ENCODE peak calls at places on chromosomes 7 and 10, in eight cellular contexts. B is effector memory CD4-positive, alpha-beta T cell; I is sigmoid colon; U is upper lobe of left lung; A is right cardiac atrium; Y is HepG2; S is A549; K is small intestine. T is an unnamed sample.

GRCh38 chr7:26413007-26413691 is 121.5 kb downstream of the SNX10 start:
- DNase-seq in K (no peak), Y (no peak), A (no peak), B (no peak), S (no peak), U (no peak), I (no peak), T (no peak)

GRCh38 chr7:37145682-37146081 is 303.0 kb downstream of the ELMO1 start:
- DNase-seq in A (no peak), U (no peak), B (no peak), S (no peak), I (no peak), Y (peak), K (no peak), T (no peak)

GRCh38 chr10:87642988-87643387 is 16.7 kb upstream of the PAPSS2 start:
- DNase-seq in B (no peak), U (no peak), Y (no peak), A (no peak), S (no peak), I (no peak), K (no peak), T (no peak)

GRCh38 chr10:133318494-133319127 is 9.9 kb downstream of the ZNF511 start:
- DNase-seq in I (no peak), Y (peak), K (peak), S (peak), B (peak), U (peak), A (peak), T (no peak)

GRCh38 chr7:69182596-69183467 is 415.4 kb upstream of the AUTS2 start:
- DNase-seq in Y (no peak), K (no peak), B (no peak), S (no peak), A (no peak), U (no peak), I (no peak), T (no peak)

GRCh38 chr10:132690821-132691610 is 94.9 kb downstream of the NKX6-2 start:
- DNase-seq in I (peak), B (no peak), K (no peak), U (peak), A (peak), Y (no peak), S (no peak), T (no peak)

GRCh38 chr7:7554021-7554432 is 12.7 kb upstream of the MIOS start:
- DNase-seq in A (no peak), U (no peak), I (no peak), B (no peak), Y (no peak), S (no peak), K (no peak), T (no peak)

GRCh38 chr10:13563481-13564445 is 23.0 kb upstream of the PRPF18 start:
- DNase-seq in U (no peak), I (no peak), A (no peak), B (no peak), Y (no peak), S (no peak), K (no peak), T (no peak)

GRCh38 chr10:96890172-96890513 is 58.0 kb downstream of the LCOR start:
- DNase-seq in Y (peak), I (no peak), B (no peak), U (no peak), K (peak), S (no peak), A (no peak), T (no peak)

GRCh38 chr10:50403074-50403473 is 151.8 kb upstream of the ASAH2 start:
- DNase-seq in K (no peak), A (no peak), Y (no peak), S (no peak), B (no peak), U (no peak), I (no peak), T (no peak)

GRCh38 chr7:26681819-26682418 is 182.5 kb downstream of the SKAP2 start:
- DNase-seq in U (no peak), Y (no peak), B (no peak), K (peak), A (no peak), I (no peak), S (no peak), T (peak)

GRCh38 chr10:46220872-46221538 is 65.8 kb upstream of the ANTXRL start:
- DNase-seq in K (no peak), B (no peak), A (no peak), Y (peak), I (no peak), S (no peak), U (peak), T (no peak)

GRCh38 chr7:157972914-157973313 is 614.7 kb downstream of the PTPRN2 start:
- DNase-seq in B (no peak), S (no peak), K (no peak), I (no peak), Y (no peak), A (no peak), U (no peak), T (no peak)

GRCh38 chr10:128373071-128373749 is 247.0 kb upstream of the MKI67 start:
- DNase-seq in I (no peak), S (no peak), U (no peak), Y (no peak), K (no peak), B (no peak), A (no peak), T (no peak)

GRCh38 chr10:118870467-118871243 is 115.9 kb upstream of the CACUL1 start:
- DNase-seq in I (no peak), K (no peak), Y (peak), S (peak), B (no peak), U (no peak), A (peak), T (no peak)

GRCh38 chr10:121406823-121407545 is 191.3 kb downstream of the FGFR2 start:
- DNase-seq in K (no peak), S (no peak), B (no peak), Y (no peak), I (no peak), A (no peak), U (peak), T (no peak)

GRCh38 chr7:2880882-2881281 is 36.8 kb upstream of the GNA12 start:
- DNase-seq in I (no peak), U (no peak), K (no peak), S (no peak), B (no peak), A (peak), Y (no peak), T (no peak)

GRCh38 chr7:29091722-29092121 is 54.6 kb downstream of the CPVL start:
- DNase-seq in K (peak), I (no peak), B (no peak), Y (no peak), U (no peak), S (peak), A (no peak), T (no peak)

GRCh38 chr7:37230221-37230620 is 218.4 kb downstream of the ELMO1 start:
- DNase-seq in Y (no peak), S (no peak), B (no peak), K (no peak), A (peak), I (peak), U (no peak), T (peak)

GRCh38 chr7:22601812-22602568 is 102.0 kb upstream of the STEAP1B start:
- DNase-seq in Y (no peak), B (no peak), S (no peak), K (no peak), I (no peak), A (no peak), U (no peak), T (no peak)

GRCh38 chr7:146956853-146957252 is 840.3 kb downstream of the CNTNAP2 start:
- DNase-seq in Y (no peak), B (no peak), I (no peak), A (no peak), S (no peak), U (no peak), K (no peak), T (no peak)

GRCh38 chr7:41007351-41007751 is 695.5 kb downstream of the INHBA start:
- DNase-seq in U (no peak), Y (no peak), I (no peak), A (no peak), K (no peak), S (no peak), B (no peak), T (no peak)

GRCh38 chr7:98771519-98772241 is 98.1 kb downstream of the TMEM130 start:
- DNase-seq in S (no peak), Y (peak), U (no peak), B (no peak), A (no peak), I (no peak), K (peak), T (no peak)

GRCh38 chr10:100725041-100725440 is 20.3 kb upstream of the PAX2 start:
- DNase-seq in S (no peak), A (no peak), B (no peak), Y (no peak), I (peak), U (no peak), K (no peak), T (no peak)

GRCh38 chr7:159139202-159139601 is 5.5 kb downstream of the VIPR2 start:
- DNase-seq in K (no peak), B (no peak), U (no peak), I (no peak), A (no peak), Y (no peak), S (no peak), T (no peak)

GRCh38 chr7:24825315-24825917 is 68.2 kb upstream of the GSDME start:
- DNase-seq in Y (no peak), U (no peak), S (no peak), B (no peak), A (no peak), I (no peak), K (peak), T (no peak)
- H3K4me3 ChIP-seq in Y (no peak), U (no peak), S (no peak), B (no peak), A (no peak), I (no peak), K (no peak), T (no peak)

DNA sequence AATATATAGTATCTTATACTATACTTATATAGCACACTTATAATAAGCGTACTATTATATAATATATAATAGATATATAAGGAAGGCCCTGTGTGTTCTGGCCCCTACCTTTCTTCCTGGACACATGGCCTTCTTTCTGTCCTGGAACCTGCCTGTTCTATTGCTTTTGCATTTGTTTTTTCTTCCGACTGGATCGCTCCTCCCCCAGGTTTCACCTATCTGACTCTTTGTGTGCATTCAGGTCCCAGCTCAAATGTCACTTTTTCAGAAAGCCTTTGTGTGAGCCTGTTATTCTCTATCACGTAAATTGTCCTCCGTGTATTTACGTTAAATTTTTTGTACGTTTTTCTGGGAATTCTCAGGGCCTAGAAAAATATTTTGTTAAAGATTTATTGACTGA is 2.9 kb upstream of the TRIM8 start:
- DNase-seq in A (peak), B (no peak), U (no peak), Y (peak), S (no peak), I (no peak), K (no peak), T (no peak)
- H3K27ac ChIP-seq in A (peak), B (peak), U (peak), Y (peak), S (peak), I (peak), K (peak), T (peak)

GRCh38 chr7:117014099-117014656 is 60.9 kb downstream of the ST7 start:
- DNase-seq in B (no peak), I (no peak), U (no peak), K (no peak), A (no peak), Y (no peak), S (no peak), T (no peak)
- H3K4me3 ChIP-seq in B (no peak), I (no peak), U (peak), K (no peak), A (no peak), Y (no peak), S (no peak), T (no peak)

DNA sequence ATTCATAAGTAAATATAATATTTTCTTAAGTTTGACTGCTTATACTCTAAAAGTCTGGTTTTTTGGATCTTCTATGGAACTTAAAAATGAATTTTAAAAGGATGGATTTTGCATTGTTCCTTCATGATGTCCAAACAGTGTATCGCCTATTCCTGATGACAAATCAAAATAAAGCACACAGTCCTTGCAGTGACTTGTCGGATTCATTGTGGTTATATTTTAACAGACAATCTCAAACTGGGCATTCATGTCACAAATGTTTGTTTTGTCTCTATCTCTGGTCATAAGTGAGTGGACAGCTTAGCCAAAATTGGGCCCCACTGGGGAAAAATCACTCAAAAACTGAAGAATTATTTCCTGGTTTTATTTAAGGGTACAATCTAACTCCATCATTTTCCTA is 74.8 kb downstream of the LMBR1 start:
- DNase-seq in A (no peak), U (no peak), S (no peak), I (no peak), K (no peak), B (no peak), Y (peak), T (no peak)
- H3K27ac ChIP-seq in A (no peak), U (no peak), S (no peak), I (no peak), K (no peak), B (no peak), Y (no peak), T (no peak)

DNA sequence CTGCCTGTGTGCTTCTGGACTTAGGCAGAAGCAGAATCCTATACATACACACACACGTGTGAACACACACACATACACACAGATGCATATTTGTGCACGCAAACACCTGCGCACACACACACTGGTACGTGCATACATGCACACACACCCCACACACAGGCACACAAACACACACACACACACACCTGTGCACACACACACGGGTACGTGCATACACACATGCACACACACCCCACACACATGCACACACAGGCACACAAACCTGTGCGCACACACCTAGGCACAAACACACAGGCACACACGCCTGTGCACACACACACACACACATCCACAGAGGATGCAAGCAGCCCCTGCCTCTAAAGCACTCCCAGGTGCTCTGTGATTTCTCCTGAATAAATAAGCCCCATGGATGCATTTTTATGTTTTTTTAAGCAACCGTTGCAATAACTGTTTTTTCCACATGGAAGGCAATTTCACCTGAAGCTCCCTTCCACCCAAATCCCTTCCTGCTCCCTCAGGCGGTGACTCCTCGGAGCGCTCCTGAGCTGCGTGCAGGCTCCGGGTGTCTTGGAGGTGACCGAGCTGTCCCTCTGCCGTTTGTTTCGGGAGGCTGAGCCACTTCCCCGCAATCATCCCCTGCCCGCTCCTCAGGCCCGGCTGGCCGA is 41.5 kb upstream of the PDGFA start:
- DNase-seq in S (no peak), Y (no peak), A (no peak), K (no peak), I (no peak), U (no peak), B (no peak), T (no peak)
- H3K4me3 ChIP-seq in S (no peak), Y (no peak), A (no peak), K (no peak), I (no peak), U (no peak), B (no peak), T (no peak)

GRCh38 chr10:79422178-79422892 is 23.1 kb downstream of the ZCCHC24 start:
- DNase-seq in S (no peak), A (peak), B (no peak), K (no peak), I (peak), U (no peak), Y (no peak), T (peak)

GRCh38 chr10:79427965-79428364 is 17.5 kb downstream of the ZCCHC24 start:
- DNase-seq in B (no peak), Y (no peak), I (no peak), U (no peak), K (no peak), A (no peak), S (no peak), T (no peak)

GRCh38 chr10:79425074-79425532 is 20.3 kb downstream of the ZCCHC24 start:
- DNase-seq in K (no peak), B (no peak), U (no peak), A (peak), I (peak), Y (no peak), S (no peak), T (no peak)

GRCh38 chr10:79420974-79421688 is 24.3 kb downstream of the ZCCHC24 start:
- DNase-seq in S (no peak), K (no peak), I (peak), B (no peak), A (peak), Y (no peak), U (no peak), T (no peak)

DNA sequence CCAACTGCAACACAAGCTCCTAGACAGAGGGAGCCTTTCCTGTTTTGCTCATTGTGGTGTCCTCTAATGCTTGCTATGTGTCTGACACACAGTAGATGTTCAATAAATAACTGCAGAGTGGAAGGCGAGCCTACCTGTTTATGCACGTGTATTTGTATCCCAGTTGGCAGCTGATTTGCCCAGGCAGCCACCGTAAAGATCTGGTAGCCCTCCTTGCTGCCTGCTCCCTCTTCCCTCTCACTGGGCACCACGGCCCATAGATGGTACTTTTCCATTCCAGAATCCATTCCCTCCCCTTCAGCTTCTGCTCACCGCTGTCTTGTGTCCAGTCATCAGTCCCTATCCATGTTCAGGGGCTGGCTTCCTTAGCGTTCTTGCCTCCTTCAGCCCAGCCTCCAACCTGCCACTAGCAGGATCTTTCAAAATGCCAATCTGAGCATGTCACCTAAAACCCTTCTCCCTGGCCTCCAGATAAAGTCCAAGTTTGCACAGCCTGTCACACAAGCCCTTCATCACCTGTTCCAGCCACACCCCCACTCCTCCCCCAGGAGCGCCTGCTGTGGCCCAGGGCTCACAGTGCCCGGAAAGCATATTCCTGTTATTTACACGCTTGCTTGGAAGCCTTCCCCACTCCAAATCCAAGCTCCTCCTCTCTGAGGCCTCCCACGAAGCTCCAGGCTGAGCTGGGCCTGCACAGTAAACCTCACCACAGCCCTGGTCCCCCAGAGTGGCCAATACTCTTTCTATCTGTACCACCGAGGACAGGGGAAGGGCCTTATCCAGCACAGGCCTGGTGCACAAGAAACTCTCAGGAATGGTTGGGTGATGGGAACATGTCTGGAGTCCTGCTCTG is 21.0 kb downstream of the ZCCHC24 start:
- DNase-seq in K (peak), S (no peak), B (no peak), Y (peak), A (peak), U (no peak), I (peak), T (no peak)
- H3K27ac ChIP-seq in K (peak), S (no peak), B (no peak), Y (peak), A (peak), U (peak), I (peak), T (peak)

GRCh38 chr7:75966209-75966961 is 28.0 kb downstream of the TMEM120A start:
- DNase-seq in Y (no peak), U (no peak), S (no peak), K (no peak), B (no peak), I (peak), A (peak), T (peak)
- H3K4me3 ChIP-seq in Y (no peak), U (peak), S (no peak), K (no peak), B (no peak), I (peak), A (no peak), T (no peak)

DNA sequence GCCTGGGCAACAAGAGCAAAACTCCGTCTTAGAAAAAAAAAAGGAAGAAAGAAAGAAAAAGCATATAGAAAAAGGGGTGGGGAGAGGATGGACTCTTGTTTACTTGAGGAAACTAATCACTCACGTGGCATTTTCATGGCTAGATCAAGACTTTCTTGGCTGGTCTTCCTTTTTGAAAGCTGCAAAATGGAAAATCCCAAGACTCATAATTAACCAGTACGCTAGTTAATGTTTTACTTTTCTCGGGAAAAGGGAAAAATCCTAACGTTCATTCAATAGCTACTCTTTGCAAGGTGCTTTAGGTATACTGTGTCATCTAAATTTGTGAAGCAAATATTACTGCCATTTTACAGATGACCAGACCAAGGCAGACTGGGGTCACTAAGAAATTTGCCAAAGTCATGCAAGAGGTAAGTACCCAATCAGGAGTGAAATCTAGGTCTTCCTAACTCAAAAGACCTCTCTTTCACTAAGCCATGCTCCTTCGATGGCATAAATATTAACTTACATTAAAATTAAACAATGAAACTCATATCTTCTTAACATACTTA is 24.4 kb downstream of the NAPEPLD start:
- DNase-seq in A (no peak), Y (no peak), K (no peak), B (no peak), I (no peak), S (no peak), U (no peak), T (no peak)
- H3K27ac ChIP-seq in A (no peak), Y (no peak), K (no peak), B (no peak), I (no peak), S (peak), U (no peak), T (no peak)

GRCh38 chr7:24572421-24573007 is 738 bp upstream of the PALS2 start:
- DNase-seq in S (peak), B (peak), U (no peak), I (peak), A (peak), K (peak), Y (peak), T (peak)
- H3K4me3 ChIP-seq in S (peak), B (peak), U (peak), I (peak), A (peak), K (peak), Y (peak), T (peak)

GRCh38 chr7:1526271-1526754 is 4.2 kb upstream of the MAFK start:
- DNase-seq in Y (no peak), U (peak), S (no peak), A (peak), I (no peak), B (no peak), K (peak), T (no peak)
- H3K27ac ChIP-seq in Y (no peak), U (no peak), S (peak), A (no peak), I (no peak), B (no peak), K (no peak), T (no peak)

T was measured in tibial nerve.